ENCODE peak calls at places on chromosomes 3 and 15, in nine cellular contexts. Z is neural progenitor cell, P is GM23338, L is fibroblast of lung, H is hepatocyte, B is HCT116, I is GM23248, K is MM.1S, W is PC-3. E is an unnamed sample.
A peak's percentile ranks its signal among the peaks of the same experiment; 100 is the strongest.

GRCh38 chr3:189304465-189305341 is 132.9 kb downstream of the TPRG1 start:
- DNase-seq in Z (no peak), P (peak; percentile 47), L (no peak), H (peak; percentile 54), B (no peak), I (peak; percentile 46), K (no peak), W (peak; percentile 99), E (peak; percentile 93)

GRCh38 chr15:52183562-52184173 is 7.5 kb downstream of the GNB5 start:
- DNase-seq in Z (peak; percentile 63), P (peak; percentile 76), L (peak; percentile 50), H (peak; percentile 60), B (no peak), I (peak; percentile 70), K (peak; percentile 43), W (peak; percentile 51), E (no peak)

GRCh38 chr15:62853114-62853832 is 189.3 kb upstream of the TPM1 start:
- DNase-seq in Z (no peak), P (no peak), L (no peak), H (no peak), B (no peak), I (peak; percentile 61), K (no peak), W (peak; percentile 73), E (peak; percentile 87)

GRCh38 chr3:158713094-158713499 is 19.2 kb downstream of the RARRES1 start:
- DNase-seq in Z (peak; percentile 29), P (no peak), L (peak; percentile 50), H (no peak), B (no peak), I (peak; percentile 48), K (no peak), W (no peak), E (no peak)

GRCh38 chr15:38176155-38176554 is 76.5 kb upstream of the SPRED1 start:
- DNase-seq in Z (no peak), P (no peak), L (peak; percentile 47), H (no peak), B (no peak), I (peak; percentile 83), K (peak; percentile 68), W (peak; percentile 73), E (no peak)

GRCh38 chr15:52295421-52295991 is at the start of gene MYO5C:
- DNase-seq in Z (peak; percentile 87), P (peak; percentile 95), L (no peak), H (peak; percentile 85), B (peak; percentile 64), I (peak; percentile 16), K (peak; percentile 48), W (peak; percentile 88), E (peak; percentile 69)

GRCh38 chr15:67822537-67823370 is 2.6 kb upstream of the SKOR1 start:
- DNase-seq in Z (no peak), P (peak; percentile 73), L (no peak), H (no peak), B (no peak), I (no peak), K (no peak), W (no peak), E (no peak)

GRCh38 chr3:87798567-87798947 is 260.2 kb downstream of the CGGBP1 start:
- DNase-seq in Z (no peak), P (no peak), L (no peak), H (no peak), B (no peak), I (peak; percentile 35), K (no peak), W (peak; percentile 39), E (no peak)

GRCh38 chr3:32438596-32439344 is 47.1 kb downstream of the CMTM7 start:
- DNase-seq in Z (no peak), P (no peak), L (no peak), H (no peak), B (no peak), I (no peak), K (peak; percentile 63), W (no peak), E (no peak)

GRCh38 chr3:4976109-4976508 is 3.1 kb upstream of the BHLHE40 start:
- DNase-seq in Z (peak; percentile 60), P (peak; percentile 82), L (peak; percentile 69), H (peak; percentile 72), B (peak; percentile 87), I (peak; percentile 78), K (no peak), W (peak; percentile 68), E (no peak)

GRCh38 chr3:58009026-58009748 is 965 bp downstream of the FLNB start:
- DNase-seq in Z (peak; percentile 41), P (peak; percentile 62), L (no peak), H (peak; percentile 46), B (no peak), I (peak; percentile 51), K (no peak), W (no peak), E (no peak)

GRCh38 chr3:53506763-53507145 is 12.3 kb downstream of the CACNA1D start:
- DNase-seq in Z (no peak), P (no peak), L (no peak), H (no peak), B (no peak), I (no peak), K (no peak), W (no peak), E (no peak)

GRCh38 chr3:53503185-53503584 is 8.8 kb downstream of the CACNA1D start:
- DNase-seq in Z (no peak), P (no peak), L (no peak), H (no peak), B (no peak), I (no peak), K (no peak), W (no peak), E (no peak)

GRCh38 chr3:53509494-53509893 is 15.1 kb downstream of the CACNA1D start:
- DNase-seq in Z (no peak), P (no peak), L (no peak), H (no peak), B (no peak), I (no peak), K (no peak), W (no peak), E (no peak)

GRCh38 chr3:53502737-53503136 is 8.3 kb downstream of the CACNA1D start:
- DNase-seq in Z (no peak), P (no peak), L (no peak), H (no peak), B (no peak), I (no peak), K (no peak), W (no peak), E (no peak)

GRCh38 chr3:53506110-53506762 is 11.8 kb downstream of the CACNA1D start:
- DNase-seq in Z (no peak), P (no peak), L (no peak), H (peak; percentile 19), B (no peak), I (no peak), K (no peak), W (no peak), E (no peak)
- H3K27ac ChIP-seq in Z (no peak overlapping the region), P (no peak overlapping the region), L (no peak overlapping the region), H (peak overlapping the region; percentile 86), B (no peak overlapping the region), I (no peak overlapping the region), K (no peak overlapping the region), W (no peak overlapping the region), E (no peak overlapping the region)

GRCh38 chr3:49666592-49666991 is 7.6 kb upstream of the APEH start:
- DNase-seq in Z (no peak), P (peak; percentile 42), L (no peak), H (peak; percentile 34), B (no peak), I (no peak), K (no peak), W (no peak), E (no peak)

GRCh38 chr3:49664300-49664699 is 9.9 kb upstream of the APEH start:
- DNase-seq in Z (no peak), P (no peak), L (no peak), H (no peak), B (no peak), I (no peak), K (no peak), W (no peak), E (no peak)

GRCh38 chr3:49667701-49668413 is 6.3 kb upstream of the APEH start:
- DNase-seq in Z (no peak), P (no peak), L (no peak), H (no peak), B (no peak), I (no peak), K (no peak), W (no peak), E (no peak)

GRCh38 chr3:49663831-49664230 is 10.3 kb upstream of the APEH start:
- DNase-seq in Z (no peak), P (no peak), L (no peak), H (no peak), B (no peak), I (no peak), K (no peak), W (no peak), E (no peak)

GRCh38 chr3:49665822-49666519 is 8.2 kb upstream of the APEH start:
- DNase-seq in Z (no peak), P (no peak), L (no peak), H (no peak), B (no peak), I (no peak), K (no peak), W (no peak), E (no peak)
- H3K27me3 ChIP-seq in Z (no peaks in the 10 kb centered on the region), P (no peaks in the 10 kb centered on the region), L (peaks cover 6% of the 10 kb centered on the region), H (no peaks in the 10 kb centered on the region), B (no peaks in the 10 kb centered on the region), I (no peaks in the 10 kb centered on the region), K (peaks cover 29% of the 10 kb centered on the region), W (no peaks in the 10 kb centered on the region), E (no peaks in the 10 kb centered on the region)

GRCh38 chr15:83105450-83105849 is 2.0 kb upstream of the TM6SF1 start:
- DNase-seq in Z (no peak), P (no peak), L (no peak), H (no peak), B (no peak), I (no peak), K (no peak), W (no peak), E (no peak)

GRCh38 chr15:83107841-83108181 is 366 bp downstream of the TM6SF1 start:
- DNase-seq in Z (no peak), P (no peak), L (no peak), H (no peak), B (no peak), I (no peak), K (no peak), W (no peak), E (no peak)

GRCh38 chr15:83108266-83109219 is 1.1 kb downstream of the TM6SF1 start:
- DNase-seq in Z (no peak), P (peak; percentile 27), L (peak; percentile 72), H (no peak), B (no peak), I (peak; percentile 15), K (no peak), W (no peak), E (no peak)

GRCh38 chr15:83109532-83109931 is 2.1 kb downstream of the TM6SF1 start:
- DNase-seq in Z (no peak), P (no peak), L (no peak), H (no peak), B (no peak), I (no peak), K (no peak), W (no peak), E (no peak)

GRCh38 chr15:83106994-83107840 is at the start of gene TM6SF1:
- DNase-seq in Z (peak; percentile 46), P (peak; percentile 50), L (no peak), H (peak; percentile 26), B (no peak), I (peak; percentile 21), K (no peak), W (no peak), E (no peak)
- TF ChIP-seq EZH2 in Z (peak; percentile 91), P (peak; percentile 19), L (no peak), H (peak; percentile 67), B (no peak), I (no peak), K (no peak), W (no peak), E (no peak)

GRCh38 chr15:65901836-65902235 is 32.5 kb downstream of the RAB11A start:
- DNase-seq in Z (no peak), P (no peak), L (no peak), H (no peak), B (no peak), I (no peak), K (no peak), W (no peak), E (no peak)
- H3K27ac ChIP-seq in Z (no peak overlapping the region), P (no peak overlapping the region), L (no peak overlapping the region), H (peak overlapping the region; percentile 79), B (peak overlapping the region; percentile 26), I (no peak overlapping the region), K (no peak overlapping the region), W (peak overlapping the region; percentile 15), E (peak overlapping the region; percentile 62)